ENCODE peak calls at places on chromosomes 12 and 14, in eight cellular contexts. One of them, this sample, is unnamed.

GRCh38 chr14:53999061-53999488 is 42.5 kb upstream of the BMP4 start:
- DNase-seq in activated CD4-positive, alpha-beta T cell treated with anti-CD3 and anti-CD28 coated beads for 48 hours: no peak
- DNase-seq in T-cell: no peak
- DNase-seq in endothelial cell: no peak
- DNase-seq in NCI-H1694: no peak
- DNase-seq in foreskin fibroblast: peak
- DNase-seq in T-helper 1 cell: no peak
- DNase-seq in activated T-cell treated with anti-CD3 and anti-CD28 coated beads for 24 hours: no peak
- DNase-seq in this sample: no peak

GRCh38 chr12:105459760-105460325 is 129.4 kb downstream of the C12orf75 start:
- DNase-seq in activated CD4-positive, alpha-beta T cell treated with anti-CD3 and anti-CD28 coated beads for 48 hours: no peak
- DNase-seq in T-cell: no peak
- DNase-seq in endothelial cell: peak
- DNase-seq in NCI-H1694: no peak
- DNase-seq in foreskin fibroblast: no peak
- DNase-seq in T-helper 1 cell: no peak
- DNase-seq in activated T-cell treated with anti-CD3 and anti-CD28 coated beads for 24 hours: no peak
- DNase-seq in this sample: no peak

GRCh38 chr12:131370791-131371579 is 339.9 kb upstream of the SFSWAP start:
- DNase-seq in activated CD4-positive, alpha-beta T cell treated with anti-CD3 and anti-CD28 coated beads for 48 hours: no peak
- DNase-seq in T-cell: no peak
- DNase-seq in endothelial cell: no peak
- DNase-seq in NCI-H1694: no peak
- DNase-seq in foreskin fibroblast: no peak
- DNase-seq in T-helper 1 cell: no peak
- DNase-seq in activated T-cell treated with anti-CD3 and anti-CD28 coated beads for 24 hours: no peak
- DNase-seq in this sample: no peak

GRCh38 chr12:41981758-41982157 is 162.9 kb downstream of the GXYLT1 start:
- DNase-seq in activated CD4-positive, alpha-beta T cell treated with anti-CD3 and anti-CD28 coated beads for 48 hours: no peak
- DNase-seq in T-cell: no peak
- DNase-seq in endothelial cell: no peak
- DNase-seq in NCI-H1694: no peak
- DNase-seq in foreskin fibroblast: peak
- DNase-seq in T-helper 1 cell: no peak
- DNase-seq in activated T-cell treated with anti-CD3 and anti-CD28 coated beads for 24 hours: no peak
- DNase-seq in this sample: no peak

GRCh38 chr12:104175726-104176247 is 37.8 kb upstream of the NFYB start:
- DNase-seq in activated CD4-positive, alpha-beta T cell treated with anti-CD3 and anti-CD28 coated beads for 48 hours: no peak
- DNase-seq in T-cell: no peak
- DNase-seq in endothelial cell: no peak
- DNase-seq in NCI-H1694: no peak
- DNase-seq in foreskin fibroblast: no peak
- DNase-seq in T-helper 1 cell: no peak
- DNase-seq in activated T-cell treated with anti-CD3 and anti-CD28 coated beads for 24 hours: no peak
- DNase-seq in this sample: no peak

GRCh38 chr14:63045234-63045611 is at the start of gene KCNH5:
- DNase-seq in activated CD4-positive, alpha-beta T cell treated with anti-CD3 and anti-CD28 coated beads for 48 hours: peak
- DNase-seq in T-cell: no peak
- DNase-seq in endothelial cell: peak
- DNase-seq in NCI-H1694: peak
- DNase-seq in foreskin fibroblast: peak
- DNase-seq in T-helper 1 cell: no peak
- DNase-seq in activated T-cell treated with anti-CD3 and anti-CD28 coated beads for 24 hours: no peak
- DNase-seq in this sample: peak

GRCh38 chr12:110109037-110109836 is 14.9 kb upstream of the IFT81 start:
- DNase-seq in activated CD4-positive, alpha-beta T cell treated with anti-CD3 and anti-CD28 coated beads for 48 hours: no peak
- DNase-seq in T-cell: no peak
- DNase-seq in endothelial cell: no peak
- DNase-seq in NCI-H1694: no peak
- DNase-seq in foreskin fibroblast: peak
- DNase-seq in T-helper 1 cell: no peak
- DNase-seq in activated T-cell treated with anti-CD3 and anti-CD28 coated beads for 24 hours: no peak
- DNase-seq in this sample: no peak

GRCh38 chr12:32084753-32085152 is 21.9 kb upstream of the BICD1 start:
- DNase-seq in activated CD4-positive, alpha-beta T cell treated with anti-CD3 and anti-CD28 coated beads for 48 hours: no peak
- DNase-seq in T-cell: no peak
- DNase-seq in endothelial cell: no peak
- DNase-seq in NCI-H1694: no peak
- DNase-seq in foreskin fibroblast: no peak
- DNase-seq in T-helper 1 cell: no peak
- DNase-seq in activated T-cell treated with anti-CD3 and anti-CD28 coated beads for 24 hours: no peak
- DNase-seq in this sample: no peak

GRCh38 chr12:131035268-131035681 is 81.6 kb downstream of the ADGRD1 start:
- DNase-seq in activated CD4-positive, alpha-beta T cell treated with anti-CD3 and anti-CD28 coated beads for 48 hours: peak
- DNase-seq in T-cell: no peak
- DNase-seq in endothelial cell: no peak
- DNase-seq in NCI-H1694: no peak
- DNase-seq in foreskin fibroblast: no peak
- DNase-seq in T-helper 1 cell: no peak
- DNase-seq in activated T-cell treated with anti-CD3 and anti-CD28 coated beads for 24 hours: no peak
- DNase-seq in this sample: no peak

This sample was measured in NCI-H748 treated with DMSO at 0.1 percent for 48 hours.